ENCODE peak calls at places on chromosomes 11 and 22, in ten cellular contexts. O, P, S, V, Y, T, D, E, U and J are unnamed samples.

GRCh38 chr22:31085493-31085824 is 4.3 kb downstream of the SMTN start:
- DNase-seq in S (no peak), E (no peak), Y (no peak), P (no peak), U (peak), T (no peak), D (no peak), O (no peak), V (no peak), J (no peak)

GRCh38 chr11:15918212-15918611 is 438.1 kb downstream of the SOX6 start:
- DNase-seq in D (no peak), Y (no peak), O (no peak), E (no peak), S (no peak), V (no peak), P (no peak), U (no peak), T (no peak), J (peak)

GRCh38 chr11:33531743-33532181 is 168.9 kb downstream of the C11orf91 start:
- DNase-seq in Y (no peak), E (peak), O (no peak), T (no peak), U (no peak), V (peak), D (peak), P (peak), S (no peak), J (no peak)

GRCh38 chr22:50708996-50709395 is 29.0 kb upstream of the ACR start:
- DNase-seq in O (no peak), V (no peak), S (no peak), T (no peak), Y (no peak), E (no peak), P (no peak), D (no peak), U (no peak), J (no peak)

GRCh38 chr22:19122752-19123492 is 710 bp upstream of the DGCR2 start:
- DNase-seq in O (no peak), T (peak), P (peak), V (peak), S (no peak), E (no peak), U (no peak), Y (no peak), D (no peak), J (no peak)

GRCh38 chr11:65611028-65611757 is 2.8 kb downstream of the MAP3K11 start:
- DNase-seq in O (no peak), E (no peak), S (peak), T (no peak), P (no peak), D (no peak), V (no peak), Y (no peak), U (no peak), J (no peak)

GRCh38 chr11:4185561-4185960 is 91.0 kb downstream of the RRM1 start:
- DNase-seq in D (no peak), U (no peak), S (no peak), T (no peak), Y (no peak), V (no peak), P (no peak), E (no peak), O (no peak), J (no peak)

GRCh38 chr11:1083621-1084551 is 9.2 kb downstream of the MUC2 start:
- DNase-seq in V (no peak), U (no peak), Y (no peak), D (no peak), P (no peak), T (no peak), O (no peak), S (no peak), E (no peak), J (peak)

GRCh38 chr11:118849825-118850224 is 33.9 kb upstream of the CXCR5 start:
- DNase-seq in Y (no peak), V (no peak), E (no peak), U (no peak), P (no peak), T (no peak), D (no peak), O (peak), S (no peak), J (no peak)

GRCh38 chr11:28529540-28530410 is 421.6 kb downstream of the METTL15 start:
- DNase-seq in Y (peak), S (no peak), O (peak), P (peak), U (no peak), E (no peak), T (peak), D (peak), V (peak), J (no peak)

GRCh38 chr22:49272546-49273125 is 555.0 kb downstream of the BRD1 start:
- DNase-seq in Y (no peak), E (no peak), O (no peak), V (no peak), P (no peak), U (no peak), D (no peak), S (no peak), T (no peak), J (no peak)

GRCh38 chr11:8709002-8709672 is 26.5 kb downstream of the RPL27A start:
- DNase-seq in U (peak), S (no peak), V (no peak), E (peak), T (no peak), O (no peak), P (peak), Y (no peak), D (peak), J (no peak)

GRCh38 chr11:16543642-16544041 is 187.3 kb upstream of the SOX6 start:
- DNase-seq in E (no peak), S (no peak), P (no peak), O (no peak), T (no peak), U (no peak), Y (no peak), V (no peak), D (no peak), J (no peak)

GRCh38 chr11:110355011-110355744 is 58.8 kb upstream of the RDX start:
- DNase-seq in D (no peak), S (no peak), U (no peak), Y (no peak), E (no peak), V (no peak), P (no peak), T (no peak), O (no peak), J (no peak)

GRCh38 chr11:82007536-82007935 is 726.1 kb downstream of the FAM181B start:
- DNase-seq in D (no peak), V (peak), E (no peak), T (no peak), P (no peak), U (no peak), S (no peak), Y (no peak), O (no peak), J (no peak)

DNA sequence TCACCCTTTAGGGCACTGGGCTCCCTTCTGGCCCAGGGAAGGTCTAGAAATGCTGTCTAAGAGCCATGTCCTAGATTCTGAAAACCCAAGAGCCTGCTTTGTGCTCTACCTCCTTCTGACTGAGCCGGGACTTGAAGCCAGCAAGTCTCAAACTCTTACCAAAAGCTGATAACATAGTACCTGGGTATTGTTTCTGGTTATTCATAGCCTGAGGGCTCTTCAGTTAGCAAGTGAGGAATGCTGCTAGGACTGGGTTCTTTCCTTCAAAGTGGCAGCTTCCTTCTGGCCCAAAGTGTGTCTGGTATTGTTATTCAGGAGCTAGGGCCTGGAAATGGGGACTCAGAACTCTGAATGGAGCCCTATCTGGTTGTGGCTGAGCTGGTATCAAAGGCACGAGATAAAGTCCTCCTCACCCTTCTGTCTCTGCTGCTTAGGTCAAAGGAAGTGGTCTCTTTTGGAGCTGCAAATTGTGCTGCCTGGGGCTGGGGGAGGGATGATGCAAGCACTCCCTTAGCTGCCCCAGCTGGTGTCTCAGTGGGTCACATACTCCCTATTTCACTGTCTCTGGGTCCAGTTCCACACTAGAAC is 696.0 kb upstream of the CCDC179 start:
- DNase-seq in O (no peak), U (no peak), T (no peak), Y (no peak), V (no peak), D (no peak), P (no peak), E (no peak), S (no peak), J (no peak)
- TF ChIP-seq CTCF in O (no peak), U (no peak), T (no peak), Y (no peak), V (no peak), D (no peak), P (no peak), E (no peak), S (no peak), J (no peak)

GRCh38 chr11:83493034-83493433 is 206.9 kb upstream of the CCDC90B start:
- DNase-seq in P (no peak), T (no peak), V (no peak), S (no peak), O (no peak), Y (no peak), U (no peak), E (no peak), D (no peak), J (no peak)
- TF ChIP-seq CTCF in P (no peak), T (no peak), V (no peak), S (no peak), O (no peak), Y (no peak), U (no peak), E (no peak), D (no peak), J (no peak)

DNA sequence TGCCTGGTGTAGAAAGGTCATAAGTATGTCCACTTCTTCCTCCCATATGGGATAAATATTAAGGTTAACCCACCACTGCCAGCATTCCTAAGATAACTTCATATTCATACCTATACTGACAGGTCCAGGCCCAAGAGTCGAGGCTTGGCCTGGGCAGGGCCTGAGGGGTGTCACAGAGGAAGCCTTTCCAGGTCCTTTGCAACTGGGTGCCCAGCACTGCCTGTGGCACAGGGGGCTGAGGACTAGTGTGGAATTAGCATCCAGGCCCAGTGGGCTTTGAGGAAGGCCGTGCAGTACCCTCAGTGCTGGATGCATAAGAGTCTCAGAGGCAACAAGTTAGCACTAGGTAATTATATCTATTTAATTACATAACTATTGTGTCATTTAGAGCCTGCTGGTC is 65.4 kb downstream of the PKNOX2 start:
- DNase-seq in O (no peak), E (no peak), S (no peak), U (no peak), P (no peak), Y (no peak), V (no peak), T (no peak), D (no peak), J (no peak)
- TF ChIP-seq CTCF in O (no peak), E (no peak), S (no peak), U (no peak), P (no peak), Y (no peak), V (no peak), T (no peak), D (no peak), J (no peak)

DNA sequence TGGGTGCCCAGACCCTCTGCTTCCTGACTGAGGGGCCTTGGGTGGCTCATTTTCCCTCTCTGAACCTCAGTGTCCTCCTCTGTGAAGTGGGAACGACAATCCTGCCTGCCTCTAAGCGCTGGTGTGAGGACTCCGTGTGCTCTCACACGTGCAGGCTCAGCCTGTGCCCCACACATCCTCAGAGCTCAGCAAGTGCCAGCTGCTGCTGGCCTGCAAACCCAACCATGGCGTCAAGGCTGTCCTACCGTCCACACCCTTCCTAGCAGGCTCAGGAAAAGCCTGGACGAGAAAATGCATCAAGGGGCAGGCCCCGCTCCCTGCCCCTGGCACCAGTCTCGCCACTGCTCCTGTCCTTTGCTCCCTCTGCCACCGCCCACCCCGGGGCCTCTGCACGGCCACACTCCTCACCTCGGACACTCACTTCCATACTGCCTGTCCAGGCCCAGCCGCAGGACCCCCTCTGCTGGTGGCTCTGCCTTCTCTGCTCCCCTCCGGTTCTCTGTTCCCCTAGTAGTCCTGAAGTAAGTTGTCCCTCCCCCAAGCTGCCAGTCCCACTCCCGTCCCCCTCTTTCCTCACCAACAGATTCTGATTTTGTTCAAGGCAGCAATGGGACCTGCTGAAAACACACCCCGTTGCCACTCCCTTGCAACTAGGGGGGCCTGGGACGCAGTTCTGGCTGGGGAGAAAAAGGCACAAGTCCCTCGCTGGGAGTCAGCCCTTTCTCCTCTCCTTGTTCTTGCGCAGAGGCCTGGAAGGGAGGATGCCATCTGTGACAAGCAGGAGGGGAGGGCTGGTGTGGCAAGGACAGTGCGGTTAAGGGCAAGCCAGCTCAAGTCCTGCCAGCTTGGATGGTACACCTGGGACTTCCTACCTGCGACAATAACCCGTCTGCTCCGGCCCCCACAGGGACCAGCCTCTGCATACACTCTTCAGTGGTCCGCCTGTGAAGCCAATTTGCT is 62.2 kb downstream of the ARFGAP3 start:
- DNase-seq in Y (no peak), E (no peak), U (peak), P (no peak), S (no peak), T (no peak), O (no peak), D (peak), V (peak), J (no peak)
- TF ChIP-seq CTCF in Y (no peak), E (no peak), U (no peak), P (peak), S (no peak), T (no peak), O (no peak), D (peak), V (peak), J (no peak)

GRCh38 chr11:20387262-20388095 is at the start of gene PRMT3:
- DNase-seq in P (peak), U (peak), E (peak), T (peak), S (peak), D (peak), Y (peak), O (peak), V (peak), J (peak)
- TF ChIP-seq CTCF in P (no peak), U (peak), E (peak), T (no peak), S (no peak), D (no peak), Y (peak), O (no peak), V (no peak), J (peak)

GRCh38 chr11:2844996-2845395 is 40.6 kb downstream of the CDKN1C start:
- DNase-seq in S (no peak), O (no peak), V (no peak), D (no peak), P (no peak), T (no peak), E (no peak), U (no peak), Y (no peak), J (no peak)

GRCh38 chr11:2841411-2842190 is 44.0 kb downstream of the CDKN1C start:
- DNase-seq in D (no peak), S (no peak), U (no peak), Y (no peak), T (no peak), V (no peak), P (no peak), O (no peak), E (no peak), J (no peak)

GRCh38 chr11:2842876-2843275 is 42.7 kb downstream of the CDKN1C start:
- DNase-seq in E (no peak), V (no peak), U (no peak), Y (no peak), O (no peak), T (no peak), D (no peak), P (no peak), S (no peak), J (no peak)

GRCh38 chr11:2844116-2844515 is 41.5 kb downstream of the CDKN1C start:
- DNase-seq in S (no peak), U (no peak), D (no peak), P (no peak), Y (no peak), V (no peak), O (peak), E (no peak), T (no peak), J (no peak)

DNA sequence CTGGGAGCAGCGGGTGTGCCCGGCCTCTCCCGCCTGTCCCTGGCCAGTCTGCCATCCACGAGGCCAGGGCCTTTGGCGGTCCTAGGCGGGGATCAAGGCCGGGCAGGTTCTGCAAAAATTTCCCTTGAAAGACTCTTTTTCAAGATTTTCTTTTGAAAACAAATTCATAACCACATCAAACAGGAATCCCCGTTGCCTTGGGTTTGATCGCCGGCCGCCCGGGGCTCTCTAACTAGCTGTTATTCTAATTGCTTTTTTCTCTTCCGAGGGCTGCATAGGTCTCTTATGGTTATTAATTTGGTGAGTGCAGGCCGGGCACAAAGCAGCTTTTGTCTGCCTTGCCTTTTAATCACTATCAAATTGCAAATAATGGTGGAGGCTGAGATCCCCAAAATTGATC is 42.0 kb downstream of the CDKN1C start:
- DNase-seq in Y (no peak), E (no peak), P (no peak), S (no peak), D (no peak), U (no peak), T (no peak), V (no peak), O (no peak), J (no peak)
- TF ChIP-seq CTCF in Y (no peak), E (no peak), P (no peak), S (no peak), D (no peak), U (no peak), T (no peak), V (no peak), O (no peak), J (no peak)

GRCh38 chr22:22691716-22692701 is 47.6 kb downstream of the GGTLC2 start:
- DNase-seq in V (peak), U (no peak), D (peak), O (peak), Y (no peak), P (peak), S (peak), T (no peak), E (no peak), J (no peak)

GRCh38 chr22:22691055-22691454 is 46.6 kb downstream of the GGTLC2 start:
- DNase-seq in T (no peak), P (peak), Y (no peak), V (no peak), D (no peak), O (no peak), U (no peak), E (no peak), S (no peak), J (no peak)

GRCh38 chr22:22693531-22693884 is 49.1 kb downstream of the GGTLC2 start:
- DNase-seq in Y (no peak), O (no peak), P (no peak), U (no peak), S (no peak), T (no peak), V (no peak), D (no peak), E (no peak), J (no peak)

GRCh38 chr22:22694106-22694505 is 49.7 kb downstream of the GGTLC2 start:
- DNase-seq in Y (no peak), U (no peak), S (no peak), O (no peak), V (no peak), T (no peak), E (no peak), P (no peak), D (no peak), J (no peak)

DNA sequence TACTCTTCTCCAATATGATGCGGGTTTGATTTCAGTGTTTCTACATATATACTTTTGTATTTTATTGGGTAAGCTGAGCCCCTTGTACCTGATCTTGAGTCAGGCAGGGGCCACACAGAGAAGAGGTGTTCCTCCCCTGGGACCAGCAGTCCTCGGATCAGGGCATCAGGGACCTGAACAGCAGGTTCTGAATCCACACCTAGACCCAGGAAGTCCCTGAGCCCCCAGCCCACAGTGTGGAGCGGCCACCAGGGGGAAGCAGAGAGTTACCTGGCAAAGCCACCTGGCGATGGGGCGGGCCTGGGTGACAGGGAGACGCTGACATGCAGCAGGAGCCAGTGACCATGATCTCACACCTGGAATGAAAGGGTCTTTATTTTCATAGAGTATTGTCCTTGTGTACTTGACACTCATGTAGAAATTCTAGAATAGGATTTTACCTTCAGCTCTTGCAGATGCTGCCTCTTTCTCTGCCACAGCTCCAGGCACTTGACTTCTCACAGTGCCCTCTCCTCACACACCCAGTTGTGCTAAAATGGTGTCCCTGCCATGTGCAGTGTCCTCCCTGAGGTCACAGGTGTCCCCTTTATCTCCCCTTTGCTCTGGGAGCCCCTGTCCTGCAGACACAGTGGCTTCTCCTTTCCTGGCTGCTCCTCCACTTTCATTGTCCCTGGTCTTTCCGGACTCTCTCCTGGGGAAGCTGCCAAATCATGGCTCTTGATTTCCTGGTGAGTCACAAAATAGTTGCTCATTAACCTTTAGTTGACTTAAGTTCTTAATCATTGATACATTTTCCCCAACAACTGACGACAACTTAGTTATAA is 48.5 kb downstream of the GGTLC2 start:
- DNase-seq in U (peak), T (peak), V (peak), E (no peak), D (peak), P (peak), S (no peak), Y (peak), O (peak), J (peak)
- TF ChIP-seq CTCF in U (peak), T (no peak), V (peak), E (no peak), D (peak), P (peak), S (peak), Y (peak), O (peak), J (peak)